ENCODE peak calls at places on chromosomes 13 and 19, in four cellular contexts. B is dorsolateral prefrontal cortex, U is AG04450, W is GM23248. C is an unnamed sample.

GRCh38 chr13:48186722-48187121 is 46.3 kb upstream of the ITM2B start:
- DNase-seq in B (no peak), U (no peak), W (no peak), C (no peak)

GRCh38 chr19:12828494-12828893 is 5.9 kb downstream of the RTBDN start:
- DNase-seq in B (no peak), U (no peak), W (peak), C (no peak)

GRCh38 chr13:38590230-38590629 is 96.6 kb upstream of the FREM2 start:
- DNase-seq in B (no peak), U (no peak), W (no peak), C (no peak)

GRCh38 chr19:17404621-17405249 is 695 bp downstream of the BST2 start:
- DNase-seq in B (no peak), U (no peak), W (no peak), C (no peak)

GRCh38 chr19:49335071-49335783 is at the start of gene CD37:
- DNase-seq in B (peak), U (no peak), W (no peak), C (no peak)

GRCh38 chr19:45952691-45953505 is 20.8 kb downstream of the NOVA2 start:
- DNase-seq in B (no peak), U (peak), W (peak), C (no peak)

GRCh38 chr13:26618726-26619125 is 61.2 kb downstream of the WASF3 start:
- DNase-seq in B (no peak), U (no peak), W (no peak), C (no peak)

GRCh38 chr13:39297664-39298171 is 259.5 kb downstream of the NHLRC3 start:
- DNase-seq in B (no peak), U (no peak), W (peak), C (no peak)

GRCh38 chr19:50795665-50796073 is 5.5 kb downstream of the ACP4 start:
- DNase-seq in B (no peak), U (no peak), W (no peak), C (no peak)

GRCh38 chr13:26425439-26426358 is 131.8 kb upstream of the WASF3 start:
- DNase-seq in B (no peak), U (peak), W (no peak), C (no peak)

GRCh38 chr13:41577437-41577836 is 120.1 kb downstream of the RGCC start:
- DNase-seq in B (no peak), U (no peak), W (peak), C (no peak)

GRCh38 chr13:23980160-23980551 is 82.9 kb upstream of the C1QTNF9B start:
- DNase-seq in B (peak), U (peak), W (peak), C (no peak)

GRCh38 chr13:41456768-41457588 is at the start of gene RGCC:
- DNase-seq in B (peak), U (no peak), W (peak), C (no peak)

GRCh38 chr13:40943073-40943472 is 76.0 kb downstream of the ELF1 start:
- DNase-seq in B (no peak), U (no peak), W (no peak), C (no peak)

GRCh38 chr19:37876047-37876446 is 30.3 kb downstream of the WDR87 start:
- DNase-seq in B (no peak), U (no peak), W (no peak), C (no peak)

GRCh38 chr19:9431475-9431874 is 3.9 kb downstream of the ZNF266 start:
- DNase-seq in B (peak), U (no peak), W (peak), C (peak)

GRCh38 chr13:23876265-23876664 is 12.9 kb downstream of the MIPEP start:
- DNase-seq in B (no peak), U (no peak), W (peak), C (no peak)

GRCh38 chr19:19405919-19406877 is 723 bp downstream of the GATAD2A start:
- DNase-seq in B (no peak), U (no peak), W (peak), C (no peak)

GRCh38 chr13:66076417-66076816 is 1153.7 kb downstream of the PCDH9 start:
- DNase-seq in B (no peak), U (peak), W (no peak), C (no peak)

GRCh38 chr13:109918179-109918651 is 131.8 kb upstream of the IRS2 start:
- DNase-seq in B (peak), U (no peak), W (peak), C (no peak)

GRCh38 chr19:36110487-36111199 is at the start of gene OVOL3:
- DNase-seq in B (no peak), U (no peak), W (no peak), C (no peak)

GRCh38 chr13:26011996-26012688 is 39.7 kb downstream of the SHISA2 start:
- DNase-seq in B (no peak), U (no peak), W (peak), C (no peak)

GRCh38 chr13:30020726-30021312 is 170.4 kb upstream of the UBL3 start:
- DNase-seq in B (no peak), U (no peak), W (peak), C (no peak)

GRCh38 chr13:62209539-62209938 is 793.9 kb upstream of the PCDH20 start:
- DNase-seq in B (no peak), U (no peak), W (no peak), C (no peak)

GRCh38 chr19:15091918-15092753 is 10.1 kb downstream of the OR1I1 start:
- DNase-seq in B (no peak), U (peak), W (peak), C (no peak)

GRCh38 chr19:49629659-49630058 is 10.3 kb downstream of the RRAS start:
- DNase-seq in B (no peak), U (no peak), W (no peak), C (no peak)

GRCh38 chr13:50596103-50596502 is 247.4 kb downstream of the DLEU7 start:
- DNase-seq in B (no peak), U (no peak), W (no peak), C (no peak)

DNA sequence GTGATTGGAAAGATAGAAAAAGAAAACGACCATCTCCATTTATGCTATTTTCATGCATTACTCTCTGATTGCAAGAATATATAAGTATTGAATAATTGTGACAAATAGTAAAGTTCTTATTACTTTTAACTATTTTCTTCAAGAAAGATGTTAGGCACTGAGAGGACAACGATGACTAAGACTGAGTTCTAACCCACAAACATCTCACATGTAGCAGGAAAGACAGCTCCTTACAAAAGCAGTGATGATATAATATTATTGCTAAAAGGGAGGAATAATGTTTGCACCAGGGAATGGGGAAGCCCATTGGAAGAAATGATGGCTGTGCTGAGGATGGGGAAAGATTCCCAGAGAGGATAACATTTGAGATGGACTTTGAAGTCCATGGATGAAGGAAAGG is 22.6 kb downstream of the RXFP2 start:
- DNase-seq in B (no peak), U (no peak), W (peak), C (no peak)
- H3K27ac ChIP-seq in B (no peak), U (no peak), W (peak), C (no peak)

GRCh38 chr19:11538232-11539036 is at the start of gene CNN1:
- DNase-seq in B (no peak), U (peak), W (peak), C (no peak)

GRCh38 chr19:11539495-11540365 is 1.1 kb downstream of the CNN1 start:
- DNase-seq in B (no peak), U (no peak), W (peak), C (no peak)

GRCh38 chr19:11535792-11536595 is 2.7 kb upstream of the CNN1 start:
- DNase-seq in B (peak), U (peak), W (peak), C (no peak)

GRCh38 chr19:11530432-11530831 is 1.5 kb upstream of the ECSIT start:
- DNase-seq in B (peak), U (peak), W (peak), C (peak)

GRCh38 chr19:11534538-11534937 is 4.1 kb upstream of the CNN1 start:
- DNase-seq in B (no peak), U (no peak), W (no peak), C (no peak)
- H3K27ac ChIP-seq in B (peak), U (no peak), W (no peak), C (no peak)

GRCh38 chr19:1041272-1041834 is 1.4 kb downstream of the ABCA7 start:
- DNase-seq in B (no peak), U (no peak), W (no peak), C (no peak)

GRCh38 chr19:1040476-1041271 is 767 bp downstream of the ABCA7 start:
- DNase-seq in B (peak), U (peak), W (peak), C (peak)

GRCh38 chr19:1041835-1042685 is 2.2 kb downstream of the ABCA7 start:
- DNase-seq in B (no peak), U (no peak), W (peak), C (no peak)

GRCh38 chr19:1038995-1039645 is 787 bp upstream of the ABCA7 start:
- DNase-seq in B (no peak), U (no peak), W (peak), C (no peak)

DNA sequence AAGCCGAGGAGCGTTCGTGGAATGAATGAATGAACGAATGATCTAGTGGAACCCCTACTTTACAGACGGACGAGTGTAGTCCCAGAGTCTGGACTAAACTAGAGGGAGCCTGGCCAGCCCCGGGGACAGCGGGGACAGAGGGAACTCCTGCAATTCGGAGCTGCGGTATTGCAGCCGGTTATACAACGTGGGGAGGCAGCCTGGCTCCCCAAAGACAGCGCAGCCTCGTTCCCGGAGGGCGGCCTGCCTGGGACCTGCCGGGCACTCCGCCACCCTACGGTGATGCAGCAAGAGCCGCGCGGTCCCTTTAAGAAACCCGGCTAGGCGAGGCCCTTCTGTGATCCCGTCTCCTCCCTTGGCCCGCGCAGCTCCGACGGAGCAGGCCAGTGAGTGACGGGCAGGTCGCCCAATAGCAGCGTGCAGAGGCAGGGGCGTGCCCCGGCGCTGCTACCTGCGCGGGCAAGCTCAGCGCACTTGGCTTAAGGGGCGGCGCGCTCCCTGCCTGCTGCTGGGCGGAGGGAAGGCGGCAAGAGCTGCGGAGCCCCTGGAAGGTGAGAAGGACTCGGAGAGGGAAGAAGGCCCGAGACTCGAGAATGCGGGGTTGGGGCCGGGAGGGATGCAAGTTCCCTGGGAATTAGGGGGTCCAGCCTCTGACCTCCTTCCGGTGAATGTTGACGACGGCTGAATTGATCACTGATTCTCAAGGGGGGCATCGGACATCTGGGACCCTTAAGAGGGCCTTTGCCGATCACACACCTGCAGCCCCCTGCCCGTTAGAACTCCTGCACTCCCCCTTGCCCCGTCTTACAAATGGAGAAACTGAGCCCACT is at the start of gene ABCA7:
- DNase-seq in B (peak), U (peak), W (peak), C (peak)
- H3K27ac ChIP-seq in B (peak), U (peak), W (peak), C (peak)

DNA sequence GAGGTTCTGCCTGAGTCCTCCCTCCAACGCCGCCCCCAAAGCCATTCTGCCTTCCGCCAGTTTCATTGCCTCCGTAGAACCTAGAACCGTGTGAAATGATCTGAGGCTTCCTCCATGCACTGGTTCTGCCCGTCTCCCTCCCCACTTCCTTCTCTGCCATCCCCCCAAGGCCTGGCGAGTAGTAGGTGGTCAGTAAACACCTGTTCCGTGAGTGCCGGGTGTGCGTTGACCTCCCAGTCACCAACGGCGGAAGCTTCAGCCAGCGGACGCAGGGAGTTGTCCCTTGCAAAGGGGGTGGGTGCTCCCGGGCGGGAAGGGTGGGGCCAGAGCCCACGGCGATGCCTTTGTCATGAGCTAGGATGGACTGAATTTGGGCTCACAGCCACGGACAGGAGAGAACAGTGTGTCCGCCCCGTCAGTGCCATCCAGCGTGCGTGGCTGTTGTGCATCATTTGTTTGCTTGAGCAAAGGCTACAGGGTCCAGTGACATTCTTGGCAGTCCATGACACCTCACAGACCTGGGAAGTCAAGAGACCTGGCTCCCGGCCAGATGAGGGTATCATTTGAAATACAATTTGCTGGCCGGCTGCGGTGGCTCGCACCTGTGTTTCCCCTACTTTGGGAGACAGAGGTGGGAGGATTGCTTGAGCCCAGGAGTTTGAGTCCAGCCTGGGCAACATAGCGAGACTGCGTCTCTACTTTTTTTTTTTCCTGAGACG is 43.1 kb downstream of the NFIC start:
- DNase-seq in B (no peak), U (no peak), W (peak), C (no peak)
- H3K27ac ChIP-seq in B (peak), U (peak), W (no peak), C (no peak)

GRCh38 chr19:10912619-10913018 is 15.8 kb downstream of the YIPF2 start:
- DNase-seq in B (no peak), U (no peak), W (no peak), C (no peak)

GRCh38 chr19:10911579-10912363 is 16.7 kb downstream of the YIPF2 start:
- DNase-seq in B (no peak), U (no peak), W (no peak), C (no peak)

GRCh38 chr19:10913716-10914340 is 14.6 kb downstream of the YIPF2 start:
- DNase-seq in B (no peak), U (no peak), W (no peak), C (no peak)

GRCh38 chr19:10908380-10908960 is 20.0 kb downstream of the YIPF2 start:
- DNase-seq in B (no peak), U (no peak), W (no peak), C (no peak)

GRCh38 chr19:10907925-10908324 is 20.5 kb downstream of the YIPF2 start:
- DNase-seq in B (no peak), U (no peak), W (no peak), C (no peak)
- H3K27ac ChIP-seq in B (no peak), U (no peak), W (no peak), C (no peak)

GRCh38 chr13:49494645-49495044 is 1.1 kb upstream of the PHF11 start:
- DNase-seq in B (no peak), U (no peak), W (no peak), C (no peak)
- H3K27ac ChIP-seq in B (peak), U (no peak), W (peak), C (peak)

GRCh38 chr13:27639186-27639585 is 17.5 kb downstream of the POLR1D start:
- DNase-seq in B (no peak), U (no peak), W (no peak), C (no peak)
- H3K27ac ChIP-seq in B (peak), U (no peak), W (no peak), C (peak)

GRCh38 chr19:47372603-47373002 is 23.5 kb downstream of the DHX34 start:
- DNase-seq in B (no peak), U (no peak), W (no peak), C (no peak)

GRCh38 chr19:47371269-47371668 is 22.2 kb downstream of the DHX34 start:
- DNase-seq in B (no peak), U (no peak), W (no peak), C (no peak)

GRCh38 chr19:47373246-47374240 is 24.4 kb downstream of the DHX34 start:
- DNase-seq in B (no peak), U (no peak), W (no peak), C (no peak)

GRCh38 chr19:47374876-47375693 is 26.0 kb downstream of the DHX34 start:
- DNase-seq in B (no peak), U (no peak), W (no peak), C (no peak)

GRCh38 chr19:47369923-47370625 is 21.0 kb downstream of the DHX34 start:
- DNase-seq in B (no peak), U (peak), W (peak), C (no peak)
- H3K27ac ChIP-seq in B (no peak), U (peak), W (peak), C (no peak)

C was measured in epithelial cell of prostate.